ENCODE peak calls at places on chromosomes 13 and 19, in four cellular contexts. O is heart right ventricle, N is body of pancreas, V is ascending aorta. K is an unnamed sample. For H3K9me3, the result is how much of the 10 kb centered on the place peaks cover.

GRCh38 chr13:78777973-78778372 is 119.0 kb upstream of the OBI1 start:
- DNase-seq in N (no peak), V (no peak), O (no peak), K (no peak)

GRCh38 chr19:47330466-47330869 is 1.5 kb upstream of the C5AR2 start:
- DNase-seq in N (peak), V (no peak), O (no peak), K (no peak)

GRCh38 chr13:40352385-40352778 is 314.1 kb downstream of the FOXO1 start:
- DNase-seq in V (peak), N (peak), O (peak), K (no peak)

GRCh38 chr13:107441279-107441678 is 774.1 kb downstream of the LIG4 start:
- DNase-seq in V (no peak), N (no peak), O (no peak), K (no peak)

GRCh38 chr13:28489975-28490550 is 4.9 kb downstream of the FLT1 start:
- DNase-seq in O (no peak), V (no peak), N (no peak), K (no peak)

GRCh38 chr13:97367427-97367826 is 66.5 kb upstream of the RAP2A start:
- DNase-seq in V (no peak), N (no peak), O (no peak), K (no peak)

GRCh38 chr19:46388311-46389095 is 24.9 kb downstream of the CCDC8 start:
- DNase-seq in N (no peak), O (no peak), V (no peak), K (no peak)

GRCh38 chr13:86185107-86185506 is 385.9 kb upstream of the SLITRK6 start:
- DNase-seq in V (no peak), N (no peak), O (no peak), K (no peak)

GRCh38 chr13:59651479-59651878 is 512.2 kb downstream of the DIAPH3 start:
- DNase-seq in V (no peak), N (no peak), O (no peak), K (no peak)

GRCh38 chr19:1884719-1885334 is 469 bp downstream of the ABHD17A start:
- DNase-seq in N (no peak), V (no peak), O (no peak), K (no peak)

GRCh38 chr19:18419195-18419698 is at the start of gene SSBP4:
- DNase-seq in O (peak), V (peak), N (peak), K (peak)

GRCh38 chr13:28494537-28494860 is 429 bp downstream of the FLT1 start:
- DNase-seq in V (no peak), O (no peak), N (no peak), K (no peak)

DNA sequence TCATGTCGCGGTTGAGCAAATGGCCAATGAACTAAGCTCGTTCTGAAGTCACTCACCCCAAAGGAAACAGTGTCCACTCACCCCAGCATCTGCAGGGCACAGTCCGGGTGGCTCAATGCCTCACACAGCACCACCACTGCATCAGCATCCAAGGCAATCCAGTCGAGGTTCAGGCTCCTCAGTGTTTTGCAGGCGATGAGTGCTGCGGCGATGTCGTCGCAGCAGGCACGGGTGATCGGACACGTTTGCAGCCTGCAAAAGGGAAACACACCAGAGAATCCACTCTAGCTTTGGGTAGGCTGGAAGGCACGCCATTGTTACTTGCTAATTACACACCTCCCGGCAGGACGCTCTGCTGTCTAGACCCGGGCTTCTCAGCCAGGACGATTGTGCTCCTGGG is 26.5 kb downstream of the NLRP9 start:
- DNase-seq in O (no peak), V (no peak), N (no peak), K (no peak)
- H3K9me3 ChIP-seq in O (under half), V (under half), N (under half), K (under half)

GRCh38 chr19:30880151-30880550 is 469.1 kb downstream of the TSHZ3 start:
- DNase-seq in N (no peak), V (no peak), O (no peak), K (no peak)
- H3K9me3 ChIP-seq in N (under half), V (under half), O (under half), K (under half)

GRCh38 chr19:27922970-27923369 is 1290.0 kb downstream of the UQCRFS1 start:
- DNase-seq in N (no peak), V (no peak), O (no peak), K (no peak)

GRCh38 chr19:27918818-27919217 is 1294.1 kb downstream of the UQCRFS1 start:
- DNase-seq in O (no peak), V (no peak), N (no peak), K (no peak)

GRCh38 chr19:27925202-27925601 is 1287.7 kb downstream of the UQCRFS1 start:
- DNase-seq in V (no peak), N (no peak), O (no peak), K (no peak)

DNA sequence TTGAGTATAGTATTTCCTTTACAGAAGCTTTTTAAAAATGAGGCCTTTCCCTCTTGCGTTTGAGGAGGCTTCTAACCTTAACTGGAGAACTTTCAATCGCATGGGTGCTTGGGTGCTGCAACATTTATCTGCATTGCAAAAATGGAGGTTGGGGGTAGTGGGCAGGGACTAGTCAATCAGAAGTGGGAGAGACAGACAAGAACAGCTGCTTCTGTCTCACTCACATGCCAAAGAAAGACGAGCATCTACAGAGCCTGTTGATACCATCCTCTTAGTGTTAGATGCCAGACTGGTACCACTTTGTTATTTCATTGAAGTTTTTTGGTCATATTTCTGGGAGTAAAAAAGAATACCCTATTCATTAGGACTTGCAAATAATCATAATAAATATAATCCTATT is 1292.2 kb downstream of the UQCRFS1 start:
- DNase-seq in N (no peak), O (no peak), V (no peak), K (no peak)
- H3K9me3 ChIP-seq in N (under half), O (under half), V (under half), K (under half)

GRCh38 chr19:4443966-4444764 is 13.4 kb downstream of the UBXN6 start:
- DNase-seq in V (no peak), N (no peak), O (no peak), K (no peak)
- H3K9me3 ChIP-seq in V (under half), N (under half), O (under half), K (under half)

GRCh38 chr19:57789288-57789687 is 19.8 kb downstream of the ZNF586 start:
- DNase-seq in O (no peak), N (no peak), V (no peak), K (no peak)

GRCh38 chr19:57788114-57788692 is 18.7 kb downstream of the ZNF586 start:
- DNase-seq in N (no peak), V (no peak), O (no peak), K (no peak)

GRCh38 chr19:57786906-57787305 is 17.4 kb downstream of the ZNF586 start:
- DNase-seq in N (no peak), O (no peak), V (no peak), K (no peak)

DNA sequence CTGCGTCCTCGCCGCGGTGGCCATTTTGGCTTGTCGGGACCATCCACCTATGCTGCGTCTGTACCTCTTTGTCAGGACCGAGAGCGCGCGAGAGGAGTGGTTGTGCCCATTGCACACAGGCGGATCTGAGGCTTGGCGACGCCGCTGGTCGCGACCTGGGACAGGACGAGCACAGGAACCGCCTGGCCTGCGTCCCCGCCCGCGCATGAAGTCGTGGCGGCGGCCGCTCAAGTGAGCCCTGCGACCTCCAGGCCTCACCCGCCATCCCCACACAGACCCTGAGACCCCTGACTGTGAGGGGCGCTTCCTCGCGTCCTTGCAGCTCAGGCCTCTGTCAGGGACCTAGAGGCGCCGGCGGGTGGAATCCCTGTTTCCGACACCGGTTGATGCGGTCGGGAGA is 16.8 kb downstream of the ZNF586 start:
- DNase-seq in N (no peak), O (no peak), V (no peak), K (no peak)
- H3K9me3 ChIP-seq in N (under half), O (under half), V (half or more), K (under half)

DNA sequence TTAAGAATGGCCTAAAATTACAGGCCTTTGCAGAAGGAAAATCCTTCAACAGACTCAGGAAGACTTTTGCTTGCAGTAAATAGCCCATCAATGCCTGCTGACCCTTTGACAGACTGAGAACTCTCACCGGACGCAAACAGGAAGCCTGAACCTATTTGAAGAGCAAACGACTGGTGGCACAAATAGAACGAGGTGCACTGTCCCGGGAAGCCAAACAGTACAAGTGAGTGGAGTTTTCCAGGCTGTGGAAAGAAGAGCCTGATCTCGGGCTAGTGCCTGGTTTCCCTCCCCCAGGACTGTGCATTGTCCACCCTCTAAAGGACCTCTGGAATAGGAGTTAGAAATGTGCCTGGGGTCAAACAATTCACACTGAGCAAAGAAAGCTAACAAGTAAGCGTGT is 165.5 kb downstream of the FGF14 start:
- DNase-seq in N (no peak), O (no peak), V (no peak), K (no peak)
- H3K9me3 ChIP-seq in N (under half), O (under half), V (under half), K (under half)

GRCh38 chr19:36652958-36653357 is 13.7 kb downstream of the ZNF461 start:
- DNase-seq in N (no peak), V (no peak), O (no peak), K (no peak)
- H3K9me3 ChIP-seq in N (under half), V (half or more), O (under half), K (under half)

GRCh38 chr13:112132142-112132541 is 65.2 kb downstream of the SOX1 start:
- DNase-seq in N (no peak), V (peak), O (no peak), K (no peak)
- H3K9me3 ChIP-seq in N (under half), V (under half), O (under half), K (under half)

DNA sequence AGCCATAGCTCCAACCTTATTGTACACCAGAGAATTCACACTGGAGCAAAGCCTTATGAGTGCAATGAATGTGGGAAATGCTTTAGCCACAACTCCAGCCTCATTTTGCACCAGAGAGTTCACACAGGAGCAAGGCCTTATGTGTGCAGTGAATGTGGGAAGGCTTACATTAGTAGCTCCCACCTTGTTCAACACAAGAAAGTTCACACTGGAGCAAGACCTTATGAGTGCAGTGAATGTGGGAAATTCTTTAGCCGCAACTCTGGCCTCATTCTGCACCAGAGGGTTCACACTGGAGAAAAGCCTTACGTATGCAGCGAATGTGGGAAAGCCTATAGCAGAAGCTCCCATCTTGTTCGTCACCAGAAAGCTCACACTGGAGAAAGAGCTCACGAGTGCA is 5.9 kb upstream of the TRAPPC2B start:
- DNase-seq in V (no peak), N (no peak), O (no peak), K (no peak)
- H3K9me3 ChIP-seq in V (half or more), N (under half), O (under half), K (under half)

K was measured in T-helper 17 cell.